ENCODE peak calls at places on chromosome 6, in four cellular contexts. One of them, this sample, is unnamed.

GRCh38 chr6:13286185-13286584 is 42.2 kb downstream of the TBC1D7 start:
- DNase-seq in K562: no peak
- DNase-seq in mucosa of descending colon: no peak
- DNase-seq in activated CD8-positive, alpha-beta T cell treated with anti-CD3 and anti-CD28 coated beads for 36 hours: no peak
- DNase-seq in this sample: peak

GRCh38 chr6:158978752-158979151 is 21.2 kb downstream of the RSPH3 start:
- DNase-seq in K562: no peak
- DNase-seq in mucosa of descending colon: no peak
- DNase-seq in activated CD8-positive, alpha-beta T cell treated with anti-CD3 and anti-CD28 coated beads for 36 hours: no peak
- DNase-seq in this sample: no peak

GRCh38 chr6:77457720-77458349 is 5.5 kb downstream of the HTR1B start:
- DNase-seq in K562: peak
- DNase-seq in mucosa of descending colon: peak
- DNase-seq in activated CD8-positive, alpha-beta T cell treated with anti-CD3 and anti-CD28 coated beads for 36 hours: peak
- DNase-seq in this sample: peak

GRCh38 chr6:2232445-2232844 is 13.0 kb downstream of the GMDS start:
- DNase-seq in K562: no peak
- DNase-seq in mucosa of descending colon: no peak
- DNase-seq in activated CD8-positive, alpha-beta T cell treated with anti-CD3 and anti-CD28 coated beads for 36 hours: no peak
- DNase-seq in this sample: no peak

GRCh38 chr6:43887340-43887858 is 117.4 kb downstream of the VEGFA start:
- DNase-seq in K562: no peak
- DNase-seq in mucosa of descending colon: no peak
- DNase-seq in activated CD8-positive, alpha-beta T cell treated with anti-CD3 and anti-CD28 coated beads for 36 hours: no peak
- DNase-seq in this sample: peak

GRCh38 chr6:157519255-157520116 is 138.5 kb downstream of the ZDHHC14 start:
- DNase-seq in K562: no peak
- DNase-seq in mucosa of descending colon: no peak
- DNase-seq in activated CD8-positive, alpha-beta T cell treated with anti-CD3 and anti-CD28 coated beads for 36 hours: no peak
- DNase-seq in this sample: no peak

GRCh38 chr6:34146801-34147592 is 1.1 kb upstream of the GRM4 start:
- DNase-seq in K562: no peak
- DNase-seq in mucosa of descending colon: no peak
- DNase-seq in activated CD8-positive, alpha-beta T cell treated with anti-CD3 and anti-CD28 coated beads for 36 hours: no peak
- DNase-seq in this sample: no peak

GRCh38 chr6:13868236-13868635 is 53.9 kb upstream of the MCUR1 start:
- DNase-seq in K562: no peak
- DNase-seq in mucosa of descending colon: no peak
- DNase-seq in activated CD8-positive, alpha-beta T cell treated with anti-CD3 and anti-CD28 coated beads for 36 hours: no peak
- DNase-seq in this sample: no peak

This sample was measured in NB4.